ENCODE peak calls at places on chromosomes 4 and X, in five cellular contexts. R is OCI-LY7, K is left ventricle myocardium inferior, A is GM23338, Y is aorta. Q is an unnamed sample.
A peak's percentile ranks its signal among the peaks of the same experiment; 100 is the strongest.

GRCh38 chr4:86043755-86044592 is 315.9 kb downstream of the MAPK10 start:
- DNase-seq in R (peak; percentile 57), K (no peak), A (peak; percentile 63), Y (no peak), Q (no peak)

GRCh38 chr4:89665662-89666061 is 171.3 kb downstream of the SNCA start:
- DNase-seq in R (no peak), K (no peak), A (no peak), Y (no peak), Q (no peak)

GRCh38 chrX:24659646-24660045 is 12.5 kb upstream of the PCYT1B start:
- DNase-seq in R (no peak), K (no peak), A (no peak), Y (no peak), Q (no peak)

GRCh38 chr4:104901438-104901837 is 245.2 kb upstream of the TET2 start:
- DNase-seq in R (no peak), K (no peak), A (peak; percentile 45), Y (no peak), Q (no peak)

GRCh38 chr4:29734343-29734742 is 985.8 kb upstream of the PCDH7 start:
- DNase-seq in R (no peak), K (no peak), A (no peak), Y (no peak), Q (no peak)

GRCh38 chr4:6383929-6384328 is 88.5 kb downstream of the PPP2R2C start:
- DNase-seq in R (no peak), K (no peak), A (no peak), Y (no peak), Q (no peak)

GRCh38 chr4:151922811-151923210 is 162.0 kb upstream of the GATB start:
- DNase-seq in R (no peak), K (no peak), A (no peak), Y (no peak), Q (no peak)

GRCh38 chr4:98626350-98626749 is 32.1 kb downstream of the TSPAN5 start:
- DNase-seq in R (no peak), K (peak; percentile 18), A (no peak), Y (peak; percentile 75), Q (no peak)

GRCh38 chr4:52714597-52715254 is 36.5 kb downstream of the ERVMER34-1 start:
- DNase-seq in R (peak; percentile 37), K (no peak), A (no peak), Y (no peak), Q (no peak)

GRCh38 chrX:41118156-41118555 is 32.9 kb downstream of the USP9X start:
- DNase-seq in R (no peak), K (no peak), A (no peak), Y (no peak), Q (no peak)

GRCh38 chr4:170827562-170828260 is 738.0 kb upstream of the AADAT start:
- DNase-seq in R (no peak), K (no peak), A (no peak), Y (no peak), Q (no peak)

GRCh38 chrX:46796574-46797191 is 37.8 kb upstream of the SLC9A7 start:
- DNase-seq in R (peak; percentile 70), K (peak; percentile 69), A (peak; percentile 69), Y (peak; percentile 82), Q (peak; percentile 79)

GRCh38 chrX:69388526-69388925 is 115.6 kb upstream of the NALF2 start:
- DNase-seq in R (no peak), K (no peak), A (no peak), Y (peak; percentile 65), Q (peak; percentile 44)

GRCh38 chrX:118637997-118638396 is 89.4 kb upstream of the IL13RA1 start:
- DNase-seq in R (no peak), K (no peak), A (peak; percentile 18), Y (no peak), Q (no peak)

GRCh38 chr4:157514711-157515110 is 294.2 kb downstream of the GRIA2 start:
- DNase-seq in R (no peak), K (no peak), A (peak; percentile 72), Y (no peak), Q (no peak)

GRCh38 chr4:145797278-145797677 is 117.3 kb downstream of the C4orf51 start:
- DNase-seq in R (no peak), K (no peak), A (no peak), Y (no peak), Q (no peak)

GRCh38 chrX:151975228-151975593 is 735 bp upstream of the GABRE start:
- DNase-seq in R (no peak), K (no peak), A (peak; percentile 20), Y (no peak), Q (no peak)

GRCh38 chr4:151745727-151746231 is 15.0 kb downstream of the GATB start:
- DNase-seq in R (no peak), K (no peak), A (peak; percentile 26), Y (no peak), Q (no peak)

GRCh38 chrX:103941201-103941975 is 21.0 kb upstream of the TMSB15B start:
- DNase-seq in R (peak; percentile 34), K (no peak), A (peak; percentile 48), Y (no peak), Q (no peak)

GRCh38 chr4:108877821-108878220 is 115.0 kb upstream of the ETNPPL start:
- DNase-seq in R (no peak), K (no peak), A (peak; percentile 12), Y (no peak), Q (no peak)

GRCh38 chr4:8674311-8674885 is 81.8 kb downstream of the CPZ start:
- DNase-seq in R (no peak), K (no peak), A (no peak), Y (no peak), Q (no peak)

GRCh38 chrX:149370097-149370496 is 135.0 kb downstream of the IDS start:
- DNase-seq in R (no peak), K (no peak), A (no peak), Y (no peak), Q (no peak)

GRCh38 chr4:187602339-187603092 is 393.1 kb upstream of the ZFP42 start:
- DNase-seq in R (no peak), K (no peak), A (no peak), Y (no peak), Q (no peak)
- H3K27ac ChIP-seq in R (no peak overlapping the region), K (no peak overlapping the region), A (no peak overlapping the region), Y (no peak overlapping the region), Q (no peak overlapping the region)

GRCh38 chrX:3501833-3502535 is 155.5 kb upstream of the MXRA5 start:
- DNase-seq in R (no peak), K (peak; percentile 16), A (no peak), Y (no peak), Q (no peak)
- H3K27ac ChIP-seq in R (no peak overlapping the region), K (no peak overlapping the region), A (no peak overlapping the region), Y (no peak overlapping the region), Q (no peak overlapping the region)

GRCh38 chrX:107561468-107562215 is 66.7 kb upstream of the PRPS1 start:
- DNase-seq in R (no peak), K (no peak), A (peak; percentile 83), Y (no peak), Q (no peak)

GRCh38 chrX:107562482-107562881 is 65.8 kb upstream of the PRPS1 start:
- DNase-seq in R (no peak), K (no peak), A (no peak), Y (no peak), Q (no peak)

GRCh38 chrX:107565005-107565404 is 63.3 kb upstream of the PRPS1 start:
- DNase-seq in R (no peak), K (no peak), A (no peak), Y (no peak), Q (no peak)

GRCh38 chrX:107565916-107566602 is 62.3 kb upstream of the PRPS1 start:
- DNase-seq in R (no peak), K (no peak), A (peak; percentile 78), Y (no peak), Q (no peak)

DNA sequence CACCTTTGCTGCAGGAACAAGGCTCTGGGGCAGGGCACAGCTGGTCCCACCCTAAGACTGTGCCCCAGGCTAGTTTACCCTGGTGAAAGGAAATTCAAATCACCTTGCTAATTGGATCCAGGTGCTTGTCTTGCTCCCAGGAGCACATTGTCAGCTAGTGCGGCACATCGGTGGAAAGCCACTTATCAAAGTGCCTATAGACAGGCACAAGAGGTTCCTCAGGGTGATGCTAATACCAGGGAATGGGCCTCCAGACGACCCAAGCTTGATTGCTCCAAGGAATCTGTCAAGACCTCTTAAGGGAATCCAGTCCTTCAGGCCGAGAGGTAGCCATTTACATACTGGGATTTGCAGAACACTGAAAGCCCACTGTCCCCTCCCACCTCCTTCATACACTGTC is 64.5 kb upstream of the PRPS1 start:
- DNase-seq in R (no peak), K (no peak), A (peak; percentile 26), Y (no peak), Q (no peak)
- H3K27ac ChIP-seq in R (no peak overlapping the region), K (no peak overlapping the region), A (peak overlapping the region; percentile 86), Y (no peak overlapping the region), Q (no peak overlapping the region)

GRCh38 chr4:24473309-24473721 is 111.0 kb downstream of the DHX15 start:
- DNase-seq in R (peak; percentile 13), K (peak; percentile 23), A (peak; percentile 58), Y (no peak), Q (peak; percentile 23)
- H3K27ac ChIP-seq in R (no peak overlapping the region), K (peak overlapping the region; percentile 80), A (no peak overlapping the region), Y (no peak overlapping the region), Q (peak overlapping the region; percentile 55)

DNA sequence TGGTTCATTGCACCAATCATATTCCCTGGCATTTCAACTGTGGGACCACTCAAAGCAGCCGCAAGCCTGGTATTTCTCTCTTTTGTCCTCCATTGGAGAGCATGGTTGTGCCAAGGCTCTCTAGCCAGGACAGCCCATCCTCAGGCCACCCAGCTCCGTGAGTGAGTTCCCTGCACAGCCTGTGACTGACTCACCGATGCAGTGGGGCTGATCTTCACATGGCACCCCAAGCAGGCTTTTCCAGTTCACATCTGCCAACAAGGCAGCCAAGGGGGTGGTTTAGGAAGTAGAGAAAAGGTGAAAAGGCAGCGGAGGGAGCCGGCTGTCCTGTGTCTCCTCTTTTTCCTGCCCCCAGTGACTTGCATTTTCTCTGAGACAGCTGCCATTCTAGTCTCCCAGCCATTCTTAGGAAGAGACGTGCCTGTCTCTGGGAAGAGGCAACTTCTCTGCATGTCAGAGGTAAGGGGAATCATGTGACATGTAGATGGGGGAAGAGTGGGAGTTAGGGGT is 69.2 kb downstream of the MID1IP1 start:
- DNase-seq in R (no peak), K (no peak), A (peak; percentile 45), Y (no peak), Q (no peak)
- H3K27ac ChIP-seq in R (no peak overlapping the region), K (no peak overlapping the region), A (peak overlapping the region; percentile 92), Y (no peak overlapping the region), Q (peak overlapping the region; percentile 75)

GRCh38 chr4:16168144-16168543 is 58.1 kb downstream of the TAPT1 start:
- DNase-seq in R (no peak), K (no peak), A (no peak), Y (no peak), Q (no peak)

GRCh38 chr4:16165931-16166330 is 60.3 kb downstream of the TAPT1 start:
- DNase-seq in R (no peak), K (no peak), A (no peak), Y (no peak), Q (no peak)

GRCh38 chr4:16169491-16169890 is 56.8 kb downstream of the TAPT1 start:
- DNase-seq in R (no peak), K (no peak), A (peak; percentile 36), Y (no peak), Q (no peak)

GRCh38 chr4:16171831-16172230 is 54.4 kb downstream of the TAPT1 start:
- DNase-seq in R (no peak), K (no peak), A (no peak), Y (no peak), Q (no peak)

GRCh38 chr4:16168710-16169388 is 57.4 kb downstream of the TAPT1 start:
- DNase-seq in R (no peak), K (no peak), A (no peak), Y (no peak), Q (no peak)
- H3K27ac ChIP-seq in R (no peak overlapping the region), K (no peak overlapping the region), A (peak overlapping the region; percentile 4), Y (no peak overlapping the region), Q (no peak overlapping the region)